ENCODE peak calls at places on chromosomes 6 and 20, in five cellular contexts. B is colonic mucosa, S is Peyer's patch, O is pancreas, I is HCT116. K is an unnamed sample.

GRCh38 chr6:82987951-82988350 is 77.7 kb downstream of the UBE3D start:
- DNase-seq in B (no peak), I (no peak), O (no peak), S (no peak), K (no peak)

GRCh38 chr6:498795-499231 is 107.3 kb downstream of the IRF4 start:
- DNase-seq in B (no peak), O (no peak), I (no peak), S (no peak), K (no peak)

GRCh38 chr20:36481380-36482043 is 59.8 kb upstream of the MYL9 start:
- DNase-seq in O (no peak), B (no peak), I (no peak), S (no peak), K (no peak)

GRCh38 chr20:3046677-3047462 is 1.0 kb downstream of the MRPS26 start:
- DNase-seq in I (peak; percentile 34), S (no peak), B (peak; percentile 61), O (no peak), K (no peak)

GRCh38 chr6:46011241-46012085 is 4.2 kb downstream of the CLIC5 start:
- DNase-seq in O (no peak), I (no peak), S (peak; percentile 56), B (peak; percentile 64), K (no peak)

GRCh38 chr6:53179961-53180651 is 31.5 kb upstream of the GCM1 start:
- DNase-seq in S (no peak), B (peak; percentile 48), O (peak; percentile 65), I (no peak), K (no peak)

GRCh38 chr6:136921521-136921935 is 573 bp upstream of the SLC35D3 start:
- DNase-seq in S (peak; percentile 52), B (no peak), I (no peak), O (peak; percentile 77), K (peak; percentile 15)

GRCh38 chr20:9028419-9028818 is 40.5 kb upstream of the PLCB4 start:
- DNase-seq in I (no peak), S (no peak), O (no peak), B (no peak), K (no peak)

GRCh38 chr20:60407938-60408337 is 449.7 kb downstream of the CDH26 start:
- DNase-seq in I (no peak), B (no peak), O (no peak), S (no peak), K (no peak)

GRCh38 chr20:61525781-61526431 is 273.8 kb downstream of the CDH4 start:
- DNase-seq in I (no peak), S (no peak), O (no peak), B (no peak), K (no peak)

GRCh38 chr20:43723735-43724134 is 3.1 kb downstream of the GTSF1L start:
- DNase-seq in S (no peak), O (no peak), I (no peak), B (no peak), K (no peak)
- H3K4me1 ChIP-seq in S (no peaks in the 10 kb centered on the region), O (no peaks in the 10 kb centered on the region), I (no peaks in the 10 kb centered on the region), B (no peaks in the 10 kb centered on the region), K (no peaks in the 10 kb centered on the region)

DNA sequence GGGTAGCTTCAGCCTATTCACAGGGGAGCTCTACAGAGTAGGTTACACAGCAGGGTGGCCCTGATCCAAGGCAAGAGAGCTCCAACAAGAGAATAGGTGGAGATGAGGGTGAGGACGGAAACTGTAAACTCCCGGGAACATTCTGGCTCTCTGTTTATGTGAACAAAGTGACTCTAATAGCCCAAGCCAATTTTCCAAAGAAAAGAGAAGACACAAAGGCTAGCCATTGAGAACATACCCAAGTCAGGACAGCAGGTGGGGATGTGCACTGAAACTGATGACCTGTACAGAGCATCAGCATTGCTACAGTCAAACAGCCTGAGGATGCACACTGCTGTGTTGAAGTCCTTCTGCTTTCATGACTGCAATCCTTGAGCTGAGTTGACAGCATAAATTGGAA is 136.0 kb upstream of the TOP1 start:
- DNase-seq in I (no peak), O (no peak), S (no peak), B (no peak), K (no peak)
- H3K4me1 ChIP-seq in I (no peaks in the 10 kb centered on the region), O (no peaks in the 10 kb centered on the region), S (no peaks in the 10 kb centered on the region), B (no peaks in the 10 kb centered on the region), K (no peaks in the 10 kb centered on the region)

GRCh38 chr6:15296249-15296648 is 50.4 kb downstream of the JARID2 start:
- DNase-seq in B (no peak), S (no peak), I (no peak), O (no peak), K (no peak)

GRCh38 chr6:15299430-15300131 is 53.7 kb downstream of the JARID2 start:
- DNase-seq in S (no peak), I (no peak), O (no peak), B (no peak), K (no peak)

GRCh38 chr6:15293674-15294073 is 47.8 kb downstream of the JARID2 start:
- DNase-seq in B (no peak), I (no peak), S (no peak), O (no peak), K (no peak)

GRCh38 chr6:15297895-15298590 is 52.2 kb downstream of the JARID2 start:
- DNase-seq in O (no peak), B (no peak), S (no peak), I (no peak), K (no peak)

DNA sequence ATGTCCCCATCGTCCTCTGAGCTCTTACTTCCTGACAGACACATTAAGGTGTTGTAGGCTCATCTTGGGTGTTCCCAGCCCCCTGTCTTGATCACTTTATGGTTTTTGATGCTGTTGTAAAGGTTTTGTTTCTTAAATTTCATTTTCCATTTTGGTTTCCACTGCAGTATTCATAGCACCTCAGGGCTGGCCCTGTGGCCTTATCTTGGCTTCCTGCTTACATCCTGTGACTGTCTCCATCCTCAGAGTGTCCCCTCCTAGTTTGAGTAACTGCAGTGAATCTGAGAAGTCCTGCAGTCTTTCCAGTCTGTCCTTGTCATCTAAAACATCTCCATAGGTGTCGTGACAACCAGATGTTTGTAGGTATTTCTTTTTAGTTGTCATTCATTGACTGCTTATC is 50.9 kb downstream of the JARID2 start:
- DNase-seq in S (no peak), I (no peak), B (no peak), O (no peak), K (no peak)
- H3K4me1 ChIP-seq in S (no peaks in the 10 kb centered on the region), I (peaks cover 42% of the 10 kb centered on the region), B (no peaks in the 10 kb centered on the region), O (no peaks in the 10 kb centered on the region), K (peaks cover 4% of the 10 kb centered on the region)

DNA sequence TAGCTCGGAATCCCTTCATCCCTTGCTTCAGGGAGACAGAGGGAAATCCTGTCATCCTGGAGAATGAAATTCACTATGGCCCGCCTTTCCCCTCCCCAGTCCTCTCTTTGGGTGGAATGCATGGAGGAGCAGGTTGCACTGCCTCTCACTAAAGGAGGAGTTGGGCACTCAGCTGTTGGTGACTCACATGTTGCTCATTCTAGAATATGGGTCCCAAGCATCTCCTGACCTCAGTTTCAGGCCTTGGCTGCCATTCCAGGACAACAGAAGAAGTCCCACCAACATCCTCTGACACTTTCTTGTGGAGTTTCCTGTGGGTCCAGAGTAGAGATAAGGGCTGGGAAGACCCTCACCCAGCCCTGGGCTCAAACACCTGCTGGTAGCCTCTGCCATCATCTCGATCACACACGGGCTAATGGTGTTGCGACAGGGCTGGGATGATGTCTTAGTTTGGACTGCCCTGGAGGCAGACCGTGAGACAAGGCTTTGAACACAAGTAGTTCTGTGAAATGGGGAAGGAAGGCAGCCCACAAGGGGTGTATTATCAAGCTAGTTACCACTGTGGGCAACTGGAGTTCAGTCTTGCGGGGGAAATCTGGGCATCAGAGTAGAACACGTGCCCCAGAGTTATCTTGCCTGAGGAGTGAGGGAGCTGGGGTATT is 52.4 kb upstream of the RNF24 start:
- DNase-seq in B (no peak), S (no peak), I (no peak), O (no peak), K (no peak)
- H3K4me1 ChIP-seq in B (peaks cover 8% of the 10 kb centered on the region), S (no peaks in the 10 kb centered on the region), I (peaks cover 28% of the 10 kb centered on the region), O (no peaks in the 10 kb centered on the region), K (no peaks in the 10 kb centered on the region)

GRCh38 chr6:139147628-139148027 is 12.7 kb downstream of the HECA start:
- DNase-seq in I (no peak), O (no peak), S (no peak), B (no peak), K (no peak)

GRCh38 chr6:139148557-139149220 is 13.8 kb downstream of the HECA start:
- DNase-seq in I (no peak), B (no peak), O (no peak), S (no peak), K (no peak)

GRCh38 chr6:139146317-139146726 is 11.4 kb downstream of the HECA start:
- DNase-seq in B (no peak), I (no peak), S (no peak), O (no peak), K (no peak)

GRCh38 chr6:139144490-139145085 is 9.7 kb downstream of the HECA start:
- DNase-seq in O (no peak), B (no peak), I (no peak), S (no peak), K (no peak)

GRCh38 chr6:139145661-139146060 is 10.8 kb downstream of the HECA start:
- DNase-seq in S (no peak), B (no peak), O (no peak), I (no peak), K (no peak)
- H3K4me1 ChIP-seq in S (peaks cover 15% of the 10 kb centered on the region), B (peaks cover 4% of the 10 kb centered on the region), O (no peaks in the 10 kb centered on the region), I (no peaks in the 10 kb centered on the region), K (peaks cover 10% of the 10 kb centered on the region)

DNA sequence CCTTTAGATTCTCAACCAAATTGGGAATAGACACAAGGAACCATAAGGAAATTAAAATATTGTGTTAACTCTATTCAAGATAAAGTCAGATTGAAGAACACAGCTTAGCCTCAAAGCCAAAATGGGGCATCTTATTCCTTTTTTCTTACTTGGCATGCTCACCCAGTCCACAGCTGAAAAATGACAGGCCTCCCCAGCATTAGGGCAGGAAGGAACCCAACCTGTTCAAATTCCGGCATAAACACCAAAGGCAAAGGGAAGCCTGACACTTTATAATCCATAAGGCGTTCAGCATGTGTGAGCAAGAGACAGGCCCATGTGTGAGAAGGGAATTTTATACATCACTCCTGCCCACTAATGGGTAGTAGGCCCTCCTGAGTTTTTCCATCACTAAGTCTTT is 2.9 kb downstream of the BEND6 start:
- DNase-seq in B (no peak), I (no peak), O (no peak), S (no peak), K (no peak)
- H3K4me1 ChIP-seq in B (no peaks in the 10 kb centered on the region), I (peaks cover 62% of the 10 kb centered on the region), O (no peaks in the 10 kb centered on the region), S (no peaks in the 10 kb centered on the region), K (peaks cover 10% of the 10 kb centered on the region)

DNA sequence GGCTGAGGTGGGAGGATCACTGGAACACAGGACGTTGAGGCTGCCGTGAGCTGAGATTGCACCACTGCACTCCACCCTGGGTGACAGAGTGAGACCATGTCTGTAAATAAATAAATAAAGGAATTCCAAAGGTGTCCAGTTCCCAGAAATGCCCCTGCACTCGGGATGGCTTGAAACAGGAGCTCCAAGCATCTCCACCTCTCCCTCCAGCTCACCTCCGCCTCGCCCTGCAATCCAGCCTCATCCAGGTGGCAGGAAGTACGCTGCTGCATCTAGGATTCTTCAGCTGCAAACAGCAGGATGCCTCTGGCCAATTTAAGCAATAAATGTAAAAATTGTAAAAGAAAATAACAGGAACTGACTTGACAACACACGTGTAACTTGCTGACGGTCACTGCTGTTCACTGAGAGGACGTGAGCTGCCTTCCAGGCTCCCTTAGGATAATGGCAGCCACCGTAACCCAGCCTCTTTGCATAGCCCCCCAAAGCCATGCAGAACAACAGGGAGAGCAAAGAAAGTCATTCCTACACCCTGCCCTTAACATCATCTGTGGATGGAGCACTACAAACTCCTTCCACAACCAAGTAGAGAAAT is 11.4 kb upstream of the GRM4 start:
- DNase-seq in O (peak; percentile 16), I (no peak), B (no peak), S (no peak), K (no peak)
- H3K4me1 ChIP-seq in O (no peaks in the 10 kb centered on the region), I (peaks cover 10% of the 10 kb centered on the region), B (no peaks in the 10 kb centered on the region), S (no peaks in the 10 kb centered on the region), K (peaks cover 6% of the 10 kb centered on the region)

K was measured in neuronal stem cell.